ENCODE peak calls at places on chromosomes 13 and 19, in six cellular contexts. M, E, G, H, B and D are unnamed samples.

GRCh38 chr19:39211731-39212376 is 7.8 kb upstream of the SYCN start:
- DNase-seq in M (no peak), E (no peak), G (no peak), H (no peak), B (no peak), D (no peak)

GRCh38 chr19:34994286-34994642 is 5.9 kb upstream of the GRAMD1A start:
- DNase-seq in M (no peak), E (no peak), G (no peak), H (no peak), B (no peak), D (no peak)

GRCh38 chr19:31356587-31357314 is 7.5 kb upstream of the TSHZ3 start:
- DNase-seq in M (no peak), E (peak), G (no peak), H (no peak), B (no peak), D (no peak)

GRCh38 chr19:30648321-30648720 is 276.1 kb downstream of the ZNF536 start:
- DNase-seq in M (no peak), E (no peak), G (no peak), H (no peak), B (no peak), D (no peak)

GRCh38 chr19:46746281-46746965 is at the start of gene STRN4:
- DNase-seq in M (no peak), E (no peak), G (no peak), H (no peak), B (peak), D (peak)

GRCh38 chr19:6476155-6476895 is 5.3 kb downstream of the DENND1C start:
- DNase-seq in M (no peak), E (no peak), G (peak), H (no peak), B (peak), D (peak)

GRCh38 chr19:22784051-22784450 is at the start of gene ZNF99:
- DNase-seq in M (peak), E (peak), G (no peak), H (no peak), B (no peak), D (no peak)

GRCh38 chr13:27037571-27037970 is 134.0 kb downstream of the USP12 start:
- DNase-seq in M (no peak), E (no peak), G (no peak), H (no peak), B (no peak), D (no peak)

GRCh38 chr13:112260108-112261055 is 115.8 kb upstream of the SPACA7 start:
- DNase-seq in M (peak), E (peak), G (no peak), H (no peak), B (no peak), D (no peak)

GRCh38 chr19:30227661-30228112 is 144.5 kb upstream of the ZNF536 start:
- DNase-seq in M (no peak), E (peak), G (no peak), H (no peak), B (peak), D (peak)

GRCh38 chr19:18815673-18816072 is 16.1 kb upstream of the UPF1 start:
- DNase-seq in M (no peak), E (no peak), G (no peak), H (no peak), B (no peak), D (no peak)

GRCh38 chr19:18809149-18809978 is 18.3 kb upstream of the COMP start:
- DNase-seq in M (peak), E (peak), G (no peak), H (no peak), B (no peak), D (no peak)

GRCh38 chr19:18817574-18817973 is 14.2 kb upstream of the UPF1 start:
- DNase-seq in M (no peak), E (no peak), G (no peak), H (no peak), B (no peak), D (no peak)

GRCh38 chr19:18814063-18814462 is 17.7 kb upstream of the UPF1 start:
- DNase-seq in M (peak), E (no peak), G (no peak), H (no peak), B (no peak), D (no peak)
- TF ChIP-seq CTCF in M (no peak), E (no peak), G (no peak), H (no peak), B (no peak), D (no peak)

GRCh38 chr13:39013462-39013861 is 22.8 kb upstream of the STOML3 start:
- DNase-seq in M (no peak), E (no peak), G (no peak), H (no peak), B (no peak), D (no peak)

GRCh38 chr13:39016789-39017188 is 21.1 kb downstream of the PROSER1 start:
- DNase-seq in M (no peak), E (no peak), G (no peak), H (no peak), B (peak), D (peak)

GRCh38 chr13:39016087-39016486 is 21.8 kb downstream of the PROSER1 start:
- DNase-seq in M (no peak), E (no peak), G (no peak), H (no peak), B (no peak), D (peak)

GRCh38 chr13:39012608-39013007 is 22.0 kb upstream of the STOML3 start:
- DNase-seq in M (no peak), E (no peak), G (no peak), H (no peak), B (no peak), D (no peak)
- TF ChIP-seq CTCF in M (no peak), E (no peak), G (no peak), H (no peak), B (no peak), D (no peak)

DNA sequence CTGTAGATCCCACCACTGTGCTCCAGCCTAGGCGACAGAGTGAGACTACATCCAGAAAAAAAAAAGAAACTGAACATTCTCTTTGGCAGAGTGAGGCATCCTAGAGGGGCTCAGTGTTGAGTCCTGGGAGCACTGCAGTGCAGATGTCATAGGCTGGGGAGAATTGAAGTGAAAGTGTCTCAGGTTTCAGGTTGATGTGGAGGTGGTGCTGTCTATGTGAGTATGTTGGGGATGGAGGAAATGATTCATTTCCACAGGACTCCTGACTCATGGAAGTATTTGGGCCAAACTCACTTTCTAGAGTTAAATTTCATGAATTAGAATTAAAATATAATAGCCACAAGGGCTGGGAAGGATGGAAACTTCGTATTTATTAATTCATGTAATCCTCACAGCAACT is 134.4 kb upstream of the TSC22D1 start:
- DNase-seq in M (no peak), E (no peak), G (peak), H (no peak), B (peak), D (peak)
- TF ChIP-seq CTCF in M (no peak), E (no peak), G (no peak), H (no peak), B (no peak), D (no peak)

GRCh38 chr19:55247621-55248099 is 11.2 kb downstream of the PPP6R1 start:
- DNase-seq in M (no peak), E (peak), G (peak), H (no peak), B (no peak), D (peak)

GRCh38 chr19:55248166-55248675 is 10.6 kb downstream of the PPP6R1 start:
- DNase-seq in M (no peak), E (peak), G (no peak), H (no peak), B (no peak), D (no peak)

GRCh38 chr19:55244004-55244680 is 14.7 kb downstream of the PPP6R1 start:
- DNase-seq in M (no peak), E (no peak), G (no peak), H (no peak), B (no peak), D (no peak)

GRCh38 chr19:55246462-55247451 is 12.1 kb downstream of the PPP6R1 start:
- DNase-seq in M (no peak), E (peak), G (no peak), H (no peak), B (no peak), D (no peak)

GRCh38 chr19:55245236-55245904 is 13.4 kb downstream of the PPP6R1 start:
- DNase-seq in M (no peak), E (no peak), G (no peak), H (no peak), B (no peak), D (no peak)
- TF ChIP-seq CTCF in M (no peak), E (no peak), G (no peak), H (no peak), B (no peak), D (no peak)

GRCh38 chr13:25725104-25725503 is 326.7 kb downstream of the SHISA2 start:
- DNase-seq in M (no peak), E (no peak), G (no peak), H (no peak), B (no peak), D (no peak)
- TF ChIP-seq CTCF in M (no peak), E (no peak), G (no peak), H (no peak), B (no peak), D (no peak)

GRCh38 chr13:24741016-24741662 is 22.8 kb upstream of the RNF17 start:
- DNase-seq in M (no peak), E (no peak), G (no peak), H (no peak), B (peak), D (peak)
- TF ChIP-seq CTCF in M (no peak), E (no peak), G (no peak), H (peak), B (peak), D (peak)

DNA sequence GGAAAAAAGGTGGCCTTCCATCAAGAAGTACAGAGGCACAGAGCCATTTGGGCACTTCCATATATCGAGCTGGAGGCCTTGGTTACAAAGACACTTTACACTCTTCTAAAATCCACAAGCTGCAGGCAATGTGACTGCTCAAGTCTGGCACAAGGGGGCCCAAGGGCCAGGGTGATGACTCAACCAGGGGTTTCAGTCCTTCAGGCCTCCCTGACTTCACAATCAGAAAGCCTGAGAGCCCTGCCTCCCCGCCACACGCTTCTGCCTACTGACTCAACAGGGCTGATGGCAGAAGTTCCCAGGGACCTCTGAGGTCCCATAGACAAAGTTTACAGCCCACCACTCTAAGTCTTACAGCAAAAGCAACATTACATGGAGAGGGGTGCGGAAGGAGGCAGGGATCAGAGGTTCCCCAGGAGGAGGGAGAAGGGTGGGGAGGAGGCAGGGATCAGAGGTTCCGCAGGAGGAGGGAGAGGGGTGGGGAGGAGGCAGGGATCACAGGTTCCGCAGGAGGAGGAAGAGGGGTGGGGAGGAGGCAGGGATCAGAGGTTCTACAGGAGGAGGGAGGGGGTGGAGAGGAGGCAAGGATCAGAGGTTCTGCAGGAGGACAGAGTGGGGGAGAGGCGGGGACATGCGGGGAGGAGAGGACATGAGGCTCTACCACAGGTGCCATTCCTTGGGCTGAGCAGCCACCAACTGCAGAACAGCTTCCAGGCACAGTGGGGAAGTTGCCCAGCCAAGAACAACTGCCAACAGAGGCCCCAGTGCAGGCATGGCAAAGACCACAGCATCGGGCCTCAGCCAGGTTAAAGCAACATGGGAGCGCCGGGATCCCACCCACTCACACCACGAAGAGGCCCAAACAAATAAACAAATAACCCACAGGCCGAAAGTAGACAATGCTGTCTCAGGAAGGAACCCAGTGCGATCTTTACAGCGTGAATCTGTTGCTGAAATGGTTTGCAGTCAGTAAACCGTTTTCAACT is 52.0 kb downstream of the SLC7A1 start:
- DNase-seq in M (no peak), E (no peak), G (peak), H (peak), B (peak), D (peak)
- TF ChIP-seq CTCF in M (no peak), E (no peak), G (peak), H (peak), B (peak), D (peak)

GRCh38 chr13:82848766-82849165 is 1033.5 kb downstream of the SLITRK1 start:
- DNase-seq in M (no peak), E (no peak), G (no peak), H (no peak), B (no peak), D (no peak)

GRCh38 chr13:82850644-82851043 is 1031.6 kb downstream of the SLITRK1 start:
- DNase-seq in M (no peak), E (no peak), G (no peak), H (no peak), B (no peak), D (no peak)

GRCh38 chr13:82847595-82847994 is 1034.7 kb downstream of the SLITRK1 start:
- DNase-seq in M (no peak), E (no peak), G (no peak), H (no peak), B (no peak), D (no peak)
- TF ChIP-seq CTCF in M (no peak), E (no peak), G (peak), H (no peak), B (no peak), D (no peak)